ENCODE peak calls at places on chromosome 18, in six cellular contexts. T is GM12892, Y is H1, F is HepG2, U is GM12878, E is K562. R is an unnamed sample.

GRCh38 chr18:32378705-32379104 is 92.0 kb downstream of the GAREM1 start:
- DNase-seq in T (no peak), Y (no peak), F (peak; percentile 66), U (no peak), E (no peak), R (no peak)

GRCh38 chr18:35526476-35527120 is 28.8 kb upstream of the INO80C start:
- DNase-seq in T (no peak), Y (no peak), F (no peak), U (no peak), E (no peak), R (no peak)

GRCh38 chr18:48193521-48194251 is 215.5 kb downstream of the ZBTB7C start:
- DNase-seq in T (no peak), Y (no peak), F (no peak), U (no peak), E (no peak), R (no peak)

GRCh38 chr18:47996091-47996541 is 65.7 kb upstream of the SMAD2 start:
- DNase-seq in T (no peak), Y (no peak), F (no peak), U (no peak), E (no peak), R (no peak)

GRCh38 chr18:44729631-44730101 is 49.0 kb downstream of the SETBP1 start:
- DNase-seq in T (no peak), Y (no peak), F (no peak), U (no peak), E (no peak), R (no peak)

GRCh38 chr18:46167971-46168370 is 63.8 kb downstream of the HAUS1 start:
- DNase-seq in T (peak; percentile 54), Y (no peak), F (no peak), U (peak; percentile 84), E (no peak), R (peak; percentile 51)

GRCh38 chr18:45589559-45590041 is 25.7 kb upstream of the SLC14A2 start:
- DNase-seq in T (no peak), Y (no peak), F (no peak), U (no peak), E (no peak), R (no peak)

GRCh38 chr18:33757037-33757436 is 179.0 kb downstream of the ASXL3 start:
- DNase-seq in T (no peak), Y (no peak), F (no peak), U (no peak), E (no peak), R (no peak)

GRCh38 chr18:27661320-27662049 is 476.4 kb upstream of the CHST9 start:
- DNase-seq in T (no peak), Y (peak; percentile 13), F (no peak), U (no peak), E (no peak), R (no peak)

GRCh38 chr18:76547306-76547705 is 52.3 kb upstream of the ZNF516 start:
- DNase-seq in T (no peak), Y (no peak), F (no peak), U (no peak), E (no peak), R (no peak)

GRCh38 chr18:35162995-35163394 is 77.8 kb upstream of the ZNF397 start:
- DNase-seq in T (no peak), Y (no peak), F (no peak), U (no peak), E (no peak), R (no peak)

GRCh38 chr18:24014062-24014985 is at the start of gene TTC39C:
- DNase-seq in T (peak; percentile 63), Y (no peak), F (no peak), U (no peak), E (peak; percentile 69), R (peak; percentile 73)
- TF ChIP-seq POLR2A in T (peak; percentile 63), Y (peak; percentile 11), F (no peak), U (peak; percentile 81), E (no peak), R (peak; percentile 44)

GRCh38 chr18:29164020-29164706 is 987.2 kb upstream of the CDH2 start:
- DNase-seq in T (no peak), Y (no peak), F (peak; percentile 3), U (no peak), E (no peak), R (no peak)
- TF ChIP-seq POLR2AphosphoS5 in T (no peak), Y (no peak), F (no peak), U (no peak), E (no peak), R (no peak)

GRCh38 chr18:70462078-70462439 is 173.2 kb downstream of the SOCS6 start:
- DNase-seq in T (no peak), Y (no peak), F (no peak), U (no peak), E (no peak), R (no peak)

GRCh38 chr18:70461323-70462077 is 172.7 kb downstream of the SOCS6 start:
- DNase-seq in T (no peak), Y (no peak), F (no peak), U (no peak), E (no peak), R (no peak)

GRCh38 chr18:70468861-70469570 is 180.2 kb downstream of the SOCS6 start:
- DNase-seq in T (no peak), Y (no peak), F (no peak), U (no peak), E (no peak), R (no peak)

GRCh38 chr18:70463085-70463484 is 174.2 kb downstream of the SOCS6 start:
- DNase-seq in T (no peak), Y (no peak), F (no peak), U (no peak), E (no peak), R (no peak)

GRCh38 chr18:70464343-70465114 is 175.7 kb downstream of the SOCS6 start:
- DNase-seq in T (no peak), Y (peak; percentile 34), F (peak; percentile 64), U (no peak), E (peak; percentile 35), R (peak; percentile 13)
- TF ChIP-seq TAF1 in T (no peak), Y (no peak), F (no peak), U (no peak), E (no peak), R (no peak)

DNA sequence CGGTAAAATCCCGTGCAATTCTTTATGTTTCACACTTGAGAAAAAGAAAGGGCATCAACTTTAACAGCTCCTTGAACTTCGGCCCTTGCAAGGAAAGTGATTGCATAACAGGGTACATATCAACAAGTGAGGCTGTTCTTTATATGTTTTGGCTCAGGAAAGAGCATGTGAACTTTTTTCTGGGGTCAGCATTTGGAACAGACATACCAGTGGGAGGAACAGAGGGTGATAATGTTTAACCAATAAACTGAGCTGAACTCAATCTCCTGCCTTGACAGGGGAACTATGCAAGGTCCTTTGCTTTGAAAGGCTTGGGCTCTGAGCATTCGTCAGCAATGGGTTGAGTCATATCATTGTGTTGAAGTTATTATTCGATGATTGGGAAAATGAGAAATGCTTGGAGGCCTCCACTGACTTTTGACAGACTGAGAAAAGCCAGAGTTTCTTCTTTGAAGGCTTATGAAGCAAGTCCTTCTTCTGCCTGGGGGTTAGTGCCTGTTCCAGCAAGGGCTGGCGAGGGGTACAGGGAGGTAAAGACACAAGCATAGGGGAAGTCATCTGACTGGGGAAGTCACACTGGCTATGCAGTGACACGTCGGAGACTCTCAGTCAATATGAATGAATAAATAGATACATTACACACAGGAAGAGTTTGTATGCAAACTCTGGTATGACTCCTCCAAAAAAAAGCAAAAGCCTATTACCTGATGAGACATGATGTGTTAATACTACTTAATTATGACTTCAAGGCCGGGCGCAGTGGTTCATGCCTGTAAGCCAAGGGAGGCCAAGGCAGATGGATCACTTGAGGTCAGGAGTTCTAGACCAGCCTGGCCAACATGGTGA is 57.2 kb downstream of the CYB5A start:
- DNase-seq in T (no peak), Y (no peak), F (peak; percentile 98), U (no peak), E (no peak), R (no peak)
- TF ChIP-seq POLR2A in T (no peak), Y (no peak), F (peak; percentile 15), U (no peak), E (no peak), R (no peak)

GRCh38 chr18:4035521-4035920 is 419.6 kb downstream of the DLGAP1 start:
- DNase-seq in T (no peak), Y (no peak), F (no peak), U (no peak), E (no peak), R (no peak)
- TF ChIP-seq POLR2AphosphoS5 in T (no peak), Y (no peak), F (no peak), U (no peak), E (no peak), R (no peak)

GRCh38 chr18:62288669-62289016 is 36.5 kb upstream of the TNFRSF11A start:
- DNase-seq in T (no peak), Y (no peak), F (no peak), U (no peak), E (no peak), R (no peak)

GRCh38 chr18:62289047-62289446 is 36.1 kb upstream of the TNFRSF11A start:
- DNase-seq in T (no peak), Y (no peak), F (no peak), U (no peak), E (no peak), R (no peak)

DNA sequence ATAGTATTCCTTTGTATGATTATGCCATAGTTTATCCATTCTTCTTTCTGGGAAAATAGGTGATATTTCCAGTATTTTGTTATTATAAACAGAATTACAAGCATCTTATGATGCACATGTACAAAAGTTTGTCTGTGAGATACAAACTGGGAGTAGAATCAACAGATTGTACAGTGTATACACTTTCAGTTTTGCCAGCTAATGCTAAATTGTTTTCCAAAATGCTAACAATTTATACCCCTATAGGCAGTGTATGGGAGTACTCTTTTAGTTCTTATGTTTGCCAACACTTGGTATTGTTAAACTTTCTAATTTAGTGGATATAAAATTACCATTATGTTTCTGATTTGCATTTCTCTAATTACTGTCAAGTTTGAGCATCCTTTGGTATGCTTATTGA is 31.0 kb upstream of the TNFRSF11A start:
- DNase-seq in T (no peak), Y (no peak), F (no peak), U (no peak), E (no peak), R (no peak)
- TF ChIP-seq TAF1 in T (no peak), Y (no peak), F (no peak), U (no peak), E (no peak), R (no peak)

DNA sequence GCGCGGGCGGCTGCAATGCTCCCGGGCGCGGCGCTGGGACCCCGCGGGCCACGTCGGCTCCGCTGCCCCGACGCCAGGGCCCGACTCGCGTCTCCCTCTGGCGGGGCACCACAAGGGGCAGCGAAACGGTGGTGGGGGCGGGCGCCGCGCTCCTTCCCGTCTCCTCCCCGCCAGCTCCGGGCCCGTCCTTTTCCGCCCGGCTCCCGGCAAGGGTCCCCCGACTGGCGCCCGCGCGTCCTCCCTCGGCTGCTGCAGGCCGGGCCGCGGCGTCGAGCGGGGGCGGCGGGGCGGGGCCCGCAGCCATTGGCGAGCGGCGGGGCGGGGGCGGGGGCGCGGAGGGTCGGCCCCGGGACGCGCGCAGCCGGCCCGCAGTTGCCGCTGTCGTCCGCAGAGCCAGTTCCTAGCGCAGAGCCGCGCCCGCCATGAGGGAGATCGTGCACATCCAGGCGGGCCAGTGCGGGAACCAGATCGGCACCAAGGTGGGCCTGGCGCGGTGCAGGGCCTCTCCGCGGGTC is at the start of gene TUBB6:
- DNase-seq in T (peak; percentile 80), Y (no peak), F (no peak), U (no peak), E (peak; percentile 93), R (peak; percentile 87)
- TF ChIP-seq POLR2A in T (peak; percentile 78), Y (peak; percentile 50), F (no peak), U (peak; percentile 87), E (no peak), R (peak; percentile 67)

R was measured in GM12891.